ENCODE peak calls at places on chromosomes 7 and 10, in five cellular contexts. Y is MCF 10A, C is DND-41, L is testis, H is GM06990. R is an unnamed sample.
A peak's percentile ranks its signal among the peaks of the same experiment; 100 is the strongest.

GRCh38 chr10:122333037-122333436 is 41.5 kb upstream of the PLEKHA1 start:
- DNase-seq in L (no peak), H (no peak), C (no peak), Y (no peak), R (no peak)

GRCh38 chr7:36082910-36083309 is 70.1 kb upstream of the EEPD1 start:
- DNase-seq in L (no peak), H (no peak), Y (no peak), C (no peak), R (no peak)

GRCh38 chr7:77685219-77685618 is 11.0 kb upstream of the RSBN1L start:
- DNase-seq in C (no peak), Y (peak; percentile 65), L (no peak), H (no peak), R (no peak)

GRCh38 chr10:46096909-46097575 is 51.0 kb upstream of the MSMB start:
- DNase-seq in L (no peak), Y (no peak), C (peak; percentile 73), H (no peak), R (no peak)

GRCh38 chr10:14382022-14382421 is 51.3 kb upstream of the FRMD4A start:
- DNase-seq in L (no peak), C (peak; percentile 5), Y (no peak), H (no peak), R (no peak)

GRCh38 chr10:92822964-92823363 is 25.4 kb upstream of the EXOC6 start:
- DNase-seq in L (no peak), C (no peak), Y (peak; percentile 27), H (no peak), R (no peak)

GRCh38 chr7:100156331-100157068 is 2.0 kb downstream of the TRAPPC14 start:
- DNase-seq in L (no peak), Y (no peak), C (no peak), H (no peak), R (peak; percentile 28)

GRCh38 chr7:16740623-16740953 is 13.0 kb upstream of the TSPAN13 start:
- DNase-seq in L (no peak), C (no peak), Y (no peak), H (no peak), R (no peak)

GRCh38 chr10:73881221-73881919 is 7.0 kb upstream of the CAMK2G start:
- DNase-seq in C (no peak), Y (no peak), H (no peak), L (no peak), R (no peak)

GRCh38 chr10:116972136-116972535 is 32.9 kb downstream of the SHTN1 start:
- DNase-seq in L (no peak), Y (no peak), H (no peak), C (no peak), R (no peak)

GRCh38 chr7:121519548-121520521 is 123.7 kb upstream of the FAM3C start:
- DNase-seq in C (no peak), L (no peak), H (no peak), Y (no peak), R (no peak)

GRCh38 chr10:33157108-33157507 is 177.4 kb downstream of the NRP1 start:
- DNase-seq in Y (peak; percentile 77), H (no peak), C (no peak), L (no peak), R (no peak)

GRCh38 chr10:24255115-24255895 is 46.4 kb downstream of the KIAA1217 start:
- DNase-seq in Y (peak; percentile 82), H (no peak), C (no peak), L (no peak), R (no peak)

GRCh38 chr7:28179081-28180030 is 1.2 kb downstream of the JAZF1 start:
- DNase-seq in Y (peak; percentile 63), H (peak; percentile 53), C (peak; percentile 67), L (peak; percentile 76), R (peak; percentile 80)

GRCh38 chr10:129372168-129372567 is 94.9 kb upstream of the MGMT start:
- DNase-seq in L (no peak), H (no peak), C (peak; percentile 7), Y (no peak), R (no peak)

GRCh38 chr7:65967361-65968155 is 14.5 kb downstream of the GUSB start:
- DNase-seq in C (no peak), Y (no peak), L (no peak), H (no peak), R (no peak)

GRCh38 chr10:4130685-4131084 is 345.7 kb upstream of the KLF6 start:
- DNase-seq in C (peak; percentile 56), L (no peak), H (no peak), Y (no peak), R (no peak)

GRCh38 chr10:102678842-102679289 is 34.6 kb downstream of the TRIM8 start:
- DNase-seq in Y (peak; percentile 63), C (no peak), H (peak; percentile 42), L (peak; percentile 83), R (peak; percentile 73)

GRCh38 chr7:22589641-22590141 is 89.7 kb upstream of the STEAP1B start:
- DNase-seq in L (peak; percentile 15), C (no peak), Y (peak; percentile 79), H (no peak), R (no peak)

GRCh38 chr7:1936006-1936310 is 265.9 kb downstream of the ELFN1 start:
- DNase-seq in C (no peak), H (no peak), Y (no peak), L (no peak), R (no peak)

GRCh38 chr10:132492323-132493035 is 45.1 kb upstream of the INPP5A start:
- DNase-seq in L (peak; percentile 87), Y (no peak), C (no peak), H (no peak), R (no peak)

GRCh38 chr7:130417215-130417614 is 23.6 kb downstream of the CEP41 start:
- DNase-seq in Y (no peak), C (peak; percentile 57), H (no peak), L (no peak), R (no peak)

GRCh38 chr7:122135275-122135674 is 8.8 kb downstream of the AASS start:
- DNase-seq in C (no peak), H (no peak), Y (peak; percentile 30), L (no peak), R (no peak)

DNA sequence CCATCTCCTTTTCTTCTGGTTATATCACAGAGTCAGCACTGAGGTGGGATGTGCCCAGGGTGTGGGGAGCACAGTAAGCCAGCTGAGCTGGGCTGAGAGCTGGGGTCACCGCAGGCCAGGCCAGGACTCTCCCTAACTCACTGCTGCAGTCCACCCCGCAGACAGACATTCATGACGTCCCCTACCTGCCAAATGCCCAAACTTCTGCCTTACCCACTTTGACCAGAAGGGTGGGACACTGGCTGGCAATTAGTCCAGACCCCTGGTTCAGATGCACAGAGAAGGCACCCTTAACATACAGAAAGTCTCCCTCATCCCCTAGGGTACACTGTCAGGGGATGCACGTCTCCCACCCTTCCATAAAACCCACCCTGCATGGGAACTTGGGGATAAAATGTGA is 2.1 kb downstream of the DRGX start:
- DNase-seq in C (no peak), Y (no peak), L (no peak), H (no peak), R (no peak)
- TF ChIP-seq CTCF in C (no peak), Y (no peak), L (no peak), H (no peak), R (no peak)

DNA sequence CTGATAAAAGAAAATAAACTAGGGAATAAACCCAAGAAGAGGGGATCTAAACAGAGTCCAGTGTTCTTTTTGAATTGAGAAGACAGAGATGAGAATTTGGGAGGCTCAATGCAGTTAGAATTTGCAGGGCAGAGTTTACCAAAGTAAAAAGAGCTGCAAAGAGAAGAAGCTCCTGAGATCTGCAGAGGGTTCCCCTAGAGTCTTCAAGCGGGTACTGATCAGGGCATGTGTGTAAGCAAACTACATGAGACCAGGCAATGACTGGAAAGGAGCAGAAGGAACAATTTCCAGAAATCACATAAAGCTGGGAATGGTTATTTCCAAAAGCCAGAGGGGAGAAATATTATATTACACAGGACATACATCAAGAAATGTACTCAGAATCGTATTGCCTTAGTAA is 58.1 kb upstream of the TES start:
- DNase-seq in Y (no peak), C (peak; percentile 55), L (no peak), H (no peak), R (no peak)
- TF ChIP-seq CTCF in Y (no peak), C (peak; percentile 31), L (no peak), H (no peak), R (no peak)

DNA sequence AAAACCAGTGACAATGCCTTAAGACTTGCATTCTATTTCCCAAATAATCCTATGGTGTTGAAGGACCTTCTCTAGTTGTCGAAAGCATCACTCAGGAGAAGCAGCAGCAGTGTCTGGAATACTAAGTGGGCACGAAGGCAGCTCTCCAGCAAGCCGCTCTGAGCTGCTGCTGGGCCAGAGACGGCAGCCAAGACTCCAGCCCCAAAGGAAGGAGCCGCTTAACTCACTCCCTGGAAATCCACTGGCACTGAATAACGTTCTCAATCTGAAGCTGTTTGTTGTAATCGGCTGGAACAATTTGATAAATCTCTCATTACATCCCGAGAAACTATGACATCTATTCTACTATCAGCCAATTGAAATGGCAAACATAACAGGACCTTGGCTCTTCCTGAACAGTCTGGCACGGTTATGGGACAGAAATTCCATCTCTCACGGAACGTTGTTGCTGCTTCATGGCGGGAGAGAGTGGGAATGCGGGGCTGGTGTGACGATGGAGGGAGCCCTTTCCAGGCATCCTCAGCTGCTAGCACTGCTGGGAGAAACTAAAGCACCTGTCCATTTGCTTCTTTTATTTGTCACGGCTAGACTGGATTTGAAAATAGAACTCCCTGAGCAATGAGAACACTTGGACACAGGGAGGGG is 331.5 kb upstream of the RNF32 start:
- DNase-seq in Y (no peak), H (no peak), L (no peak), C (no peak), R (no peak)
- TF ChIP-seq CTCF in Y (no peak), H (no peak), L (no peak), C (no peak), R (no peak)

DNA sequence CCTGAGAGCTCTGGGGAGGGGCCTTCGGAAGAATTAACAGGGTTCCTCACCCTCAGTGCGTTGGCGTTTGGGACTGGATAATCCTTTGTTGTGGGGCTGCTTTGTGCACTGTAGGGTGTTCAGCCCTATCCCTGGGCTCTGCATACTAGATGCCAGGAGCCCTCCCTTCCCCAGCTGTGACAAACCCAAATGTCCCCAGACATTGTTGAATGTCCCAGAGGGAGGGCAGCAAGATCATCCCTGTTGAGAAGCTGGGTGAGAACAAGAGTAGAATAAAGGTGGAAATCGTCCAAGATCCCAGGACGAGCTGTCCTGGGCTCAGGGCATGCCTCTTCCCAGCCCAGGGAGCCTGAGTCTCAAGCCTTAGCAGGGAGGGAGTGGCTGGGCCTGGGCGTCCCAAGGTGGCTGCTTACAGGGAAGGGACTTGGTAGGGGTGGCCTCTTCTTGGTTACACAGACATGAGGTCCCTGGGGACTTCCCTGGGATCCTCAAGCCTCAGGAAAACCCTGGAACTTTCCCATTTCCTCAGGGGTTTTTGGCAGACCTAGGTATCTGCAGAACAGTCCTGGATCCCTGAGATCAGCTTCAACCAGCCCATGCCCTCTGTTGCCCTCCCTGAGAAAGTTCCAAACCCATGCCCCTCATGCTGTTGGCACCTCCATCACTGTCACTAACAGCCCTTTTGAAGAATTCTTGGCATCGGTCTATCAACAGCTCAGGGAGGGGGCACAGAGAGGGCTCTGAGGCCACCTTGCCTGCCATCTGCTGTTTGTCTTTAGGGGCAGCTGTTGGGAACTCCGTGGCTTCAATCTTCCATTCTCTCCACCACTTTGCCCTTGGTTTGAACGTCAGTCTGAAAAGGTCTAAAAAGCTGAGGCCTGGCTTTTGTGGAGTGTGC is 53.7 kb downstream of the GOLGA7B start:
- DNase-seq in C (no peak), L (no peak), Y (no peak), H (no peak), R (no peak)
- TF ChIP-seq CTCF in C (no peak), L (no peak), Y (no peak), H (no peak), R (no peak)

GRCh38 chr7:143393267-143394041 is 12.3 kb downstream of the ZYX start:
- DNase-seq in L (no peak), H (no peak), Y (peak; percentile 66), C (no peak), R (no peak)
- TF ChIP-seq CTCF in L (no peak), H (no peak), Y (no peak), C (no peak), R (no peak)

R was measured in GM10248.